ENCODE peak calls at places on chromosome 9, in nine cellular contexts. G is T follicular helper cell; F is NCI-H774; B is NCI-H510A; U is hypothalamus; S is endodermal cell; W is activated T-helper 1 cell treated with Interleukin-2 at 50 U/mL for 16 hours; X is foreskin keratinocyte; N is CD8-positive, alpha-beta memory T cell. Q is an unnamed sample.

GRCh38 chr9:99977042-99977792 is 70.8 kb downstream of the STX17 start:
- DNase-seq in N (no peak), S (no peak), U (no peak), B (no peak), G (no peak), X (peak; percentile 11), W (no peak), F (no peak), Q (no peak)

GRCh38 chr9:19161257-19162025 is 34.1 kb upstream of the PLIN2 start:
- DNase-seq in G (peak; percentile 9), N (peak; percentile 41), B (no peak), W (no peak), F (no peak), X (peak; percentile 99), S (no peak), U (no peak), Q (peak; percentile 99)

GRCh38 chr9:87276327-87276841 is 221.3 kb upstream of the DAPK1 start:
- DNase-seq in F (no peak), G (no peak), N (no peak), X (peak; percentile 46), S (no peak), B (no peak), U (no peak), W (no peak), Q (no peak)

GRCh38 chr9:33124046-33124445 is 43.1 kb downstream of the B4GALT1 start:
- DNase-seq in U (no peak), N (no peak), G (no peak), S (no peak), W (no peak), X (no peak), F (no peak), B (no peak), Q (no peak)

GRCh38 chr9:98375138-98375726 is 119.8 kb upstream of the TBC1D2 start:
- DNase-seq in G (no peak), S (no peak), F (no peak), W (no peak), U (no peak), B (no peak), N (no peak), X (peak; percentile 20), Q (peak; percentile 27)

GRCh38 chr9:124214596-124215550 is 42.9 kb upstream of the NEK6 start:
- DNase-seq in N (no peak), B (no peak), F (no peak), W (no peak), S (peak; percentile 24), G (no peak), U (no peak), X (no peak), Q (no peak)

GRCh38 chr9:112002131-112002846 is 105.7 kb downstream of the UGCG start:
- DNase-seq in B (peak; percentile 68), U (no peak), N (no peak), S (peak; percentile 22), X (no peak), W (peak; percentile 2), F (no peak), G (peak; percentile 1), Q (no peak)

GRCh38 chr9:129328357-129329103 is 150.5 kb upstream of the IER5L start:
- DNase-seq in B (no peak), S (no peak), F (no peak), X (no peak), N (no peak), W (no peak), U (no peak), G (no peak), Q (no peak)

GRCh38 chr9:113219186-113219936 is 1.7 kb downstream of the FKBP15 start:
- DNase-seq in X (no peak), S (no peak), F (no peak), G (no peak), B (no peak), W (no peak), U (no peak), N (no peak), Q (no peak)

GRCh38 chr9:14283276-14283675 is 30.7 kb downstream of the NFIB start:
- DNase-seq in S (no peak), N (no peak), F (no peak), U (no peak), G (no peak), X (no peak), B (no peak), W (no peak), Q (no peak)

GRCh38 chr9:751137-752051 is 90.1 kb upstream of the DMRT1 start:
- DNase-seq in B (no peak), S (no peak), G (no peak), U (no peak), N (no peak), X (peak; percentile 70), F (no peak), W (no peak), Q (no peak)

GRCh38 chr9:136333486-136333885 is 6.1 kb downstream of the GPSM1 start:
- DNase-seq in X (no peak), S (no peak), G (no peak), F (no peak), B (no peak), N (no peak), U (no peak), W (no peak), Q (no peak)

GRCh38 chr9:128420060-128420650 is 502 bp upstream of the CERCAM start:
- DNase-seq in U (peak; percentile 49), G (peak; percentile 28), N (peak; percentile 62), S (peak; percentile 85), X (no peak), F (peak; percentile 60), B (no peak), W (peak; percentile 47), Q (no peak)

GRCh38 chr9:37215456-37216229 is 95.3 kb downstream of the ZCCHC7 start:
- DNase-seq in B (no peak), N (no peak), S (no peak), W (no peak), X (peak; percentile 4), G (no peak), U (no peak), F (no peak), Q (no peak)

GRCh38 chr9:88373018-88373417 is 15.2 kb upstream of the SPIN1 start:
- DNase-seq in U (no peak), S (no peak), N (no peak), B (no peak), F (no peak), G (no peak), X (no peak), W (no peak), Q (no peak)

GRCh38 chr9:112866662-112867274 is 23.9 kb downstream of the SLC46A2 start:
- DNase-seq in S (peak; percentile 91), X (peak; percentile 79), N (no peak), F (no peak), B (no peak), U (no peak), W (no peak), G (no peak), Q (no peak)

GRCh38 chr9:124052401-124052800 is 40.8 kb downstream of the LHX2 start:
- DNase-seq in W (no peak), U (no peak), N (no peak), S (no peak), X (no peak), F (no peak), G (no peak), B (no peak), Q (no peak)

GRCh38 chr9:118336167-118336951 is 632.2 kb downstream of the TLR4 start:
- DNase-seq in X (no peak), B (no peak), F (no peak), G (no peak), N (no peak), U (no peak), S (no peak), W (no peak), Q (no peak)

GRCh38 chr9:85617271-85617670 is 124.5 kb downstream of the AGTPBP1 start:
- DNase-seq in F (no peak), G (no peak), W (no peak), B (no peak), N (no peak), U (no peak), X (no peak), S (no peak), Q (no peak)

GRCh38 chr9:20562051-20562450 is 60.2 kb downstream of the MLLT3 start:
- DNase-seq in S (no peak), X (no peak), U (no peak), B (no peak), F (no peak), G (no peak), W (no peak), N (no peak), Q (no peak)

GRCh38 chr9:135216666-135217431 is 129.4 kb downstream of the OLFM1 start:
- DNase-seq in X (no peak), B (no peak), W (no peak), U (no peak), N (no peak), F (no peak), G (no peak), S (peak; percentile 51), Q (no peak)

GRCh38 chr9:89226076-89226475 is 47.5 kb upstream of the SHC3 start:
- DNase-seq in W (no peak), B (no peak), U (no peak), X (no peak), N (no peak), S (peak; percentile 91), F (no peak), G (no peak), Q (no peak)

Q was measured in epithelial cell of prostate.